ENCODE peak calls at places on chromosome 1, in four cellular contexts. P, J, H and V are unnamed samples.

GRCh38 chr1:36612121-36612520 is 129.4 kb upstream of the CSF3R start:
- DNase-seq in P (no peak), H (no peak), J (no peak), V (no peak)

GRCh38 chr1:39034114-39034654 is 8.0 kb downstream of the NDUFS5 start:
- DNase-seq in P (no peak), J (no peak), H (no peak), V (no peak)

GRCh38 chr1:19582318-19582717 is 61.8 kb upstream of the NBL1 start:
- DNase-seq in P (no peak), J (peak), H (peak), V (peak)

GRCh38 chr1:156319664-156320063 is 18.4 kb downstream of the CCT3 start:
- DNase-seq in H (no peak), J (no peak), P (peak), V (no peak)

GRCh38 chr1:41009466-41009865 is 12.1 kb downstream of the SLFNL1 start:
- DNase-seq in J (no peak), P (no peak), H (no peak), V (no peak)

GRCh38 chr1:197778326-197778922 is 3.1 kb upstream of the DENND1B start:
- DNase-seq in H (no peak), P (no peak), J (no peak), V (no peak)

GRCh38 chr1:220908757-220909156 is 29.5 kb downstream of the HLX start:
- DNase-seq in H (no peak), P (no peak), J (no peak), V (no peak)

GRCh38 chr1:94855307-94855700 is 35.1 kb downstream of the SLC44A3 start:
- DNase-seq in H (no peak), P (no peak), J (no peak), V (no peak)

GRCh38 chr1:190176776-190177175 is 300.9 kb downstream of the BRINP3 start:
- DNase-seq in P (no peak), H (no peak), J (no peak), V (no peak)

GRCh38 chr1:232335261-232335660 is 294.7 kb downstream of the SIPA1L2 start:
- DNase-seq in H (no peak), J (no peak), P (no peak), V (no peak)

GRCh38 chr1:178491721-178492120 is 5.0 kb downstream of the CLEC20A start:
- DNase-seq in J (no peak), P (no peak), H (no peak), V (no peak)

GRCh38 chr1:29679316-29679715 is 443.0 kb downstream of the PTPRU start:
- DNase-seq in P (no peak), H (no peak), J (no peak), V (no peak)

GRCh38 chr1:37940299-37940947 is 6.4 kb downstream of the INPP5B start:
- DNase-seq in J (no peak), P (peak), H (no peak), V (no peak)

GRCh38 chr1:205598841-205599666 is 32.8 kb downstream of the ELK4 start:
- DNase-seq in H (no peak), J (no peak), P (no peak), V (no peak)

GRCh38 chr1:115467790-115468189 is 129.7 kb upstream of the NGF start:
- DNase-seq in J (no peak), H (no peak), P (no peak), V (no peak)

GRCh38 chr1:8354038-8354437 is 36.1 kb downstream of the SLC45A1 start:
- DNase-seq in J (no peak), H (no peak), P (no peak), V (no peak)

GRCh38 chr1:201480231-201481003 is 11.4 kb upstream of the PHLDA3 start:
- DNase-seq in H (no peak), P (peak), J (no peak), V (peak)

GRCh38 chr1:203173566-203173965 is 2.1 kb downstream of the MYBPH start:
- DNase-seq in P (no peak), J (peak), H (no peak), V (no peak)

GRCh38 chr1:16978589-16979474 is 1.6 kb downstream of the MFAP2 start:
- DNase-seq in P (no peak), H (no peak), J (no peak), V (no peak)

GRCh38 chr1:152622803-152623202 is at the start of gene LCE3A:
- DNase-seq in P (no peak), H (no peak), J (no peak), V (no peak)

GRCh38 chr1:212186427-212187207 is 98.6 kb upstream of the PPP2R5A start:
- DNase-seq in P (no peak), H (no peak), J (peak), V (no peak)

GRCh38 chr1:117612517-117613248 is 6.8 kb downstream of the TENT5C start:
- DNase-seq in P (no peak), J (no peak), H (no peak), V (no peak)

GRCh38 chr1:167489581-167490340 is 28.6 kb downstream of the CD247 start:
- DNase-seq in J (no peak), H (peak), P (no peak), V (peak)

GRCh38 chr1:224696891-224697765 is 81.0 kb downstream of the CNIH3 start:
- DNase-seq in H (no peak), J (no peak), P (no peak), V (no peak)

GRCh38 chr1:100921110-100921706 is 25.3 kb downstream of the SLC30A7 start:
- DNase-seq in P (peak), H (no peak), J (no peak), V (peak)

GRCh38 chr1:199490804-199491527 is 536.5 kb upstream of the NR5A2 start:
- DNase-seq in J (no peak), H (no peak), P (no peak), V (no peak)

GRCh38 chr1:117600966-117601365 is 4.9 kb upstream of the TENT5C start:
- DNase-seq in H (no peak), J (no peak), P (no peak), V (no peak)

GRCh38 chr1:9413877-9414213 is 121.2 kb downstream of the SPSB1 start:
- DNase-seq in P (no peak), J (no peak), H (no peak), V (no peak)

GRCh38 chr1:157993179-157994080 is at the start of gene KIRREL1:
- DNase-seq in J (no peak), P (no peak), H (no peak), V (no peak)

GRCh38 chr1:97412737-97413136 is 508.1 kb downstream of the DPYD start:
- DNase-seq in P (no peak), H (no peak), J (no peak), V (no peak)

GRCh38 chr1:170261669-170262068 is 115.9 kb downstream of the NTMT2 start:
- DNase-seq in J (no peak), H (no peak), P (no peak), V (no peak)

GRCh38 chr1:55827350-55827749 is 612.2 kb upstream of the USP24 start:
- DNase-seq in H (no peak), J (no peak), P (peak), V (no peak)

GRCh38 chr1:202888204-202888506 is 794 bp downstream of the RABIF start:
- DNase-seq in P (no peak), H (no peak), J (peak), V (no peak)

GRCh38 chr1:76867342-76868130 is at the start of gene ST6GALNAC5:
- DNase-seq in P (no peak), J (no peak), H (no peak), V (peak)

GRCh38 chr1:35499652-35500176 is 57.5 kb downstream of the KIAA0319L start:
- DNase-seq in H (no peak), J (no peak), P (no peak), V (no peak)

GRCh38 chr1:54326577-54327385 is 79.4 kb downstream of the SSBP3 start:
- DNase-seq in P (no peak), H (no peak), J (no peak), V (no peak)

GRCh38 chr1:218299416-218299815 is 14.3 kb downstream of the RRP15 start:
- DNase-seq in J (no peak), P (peak), H (no peak), V (no peak)

GRCh38 chr1:202046227-202046626 is 35.8 kb downstream of the ELF3 start:
- DNase-seq in P (no peak), J (no peak), H (no peak), V (no peak)

GRCh38 chr1:111192643-111193519 is 7.6 kb downstream of the DENND2D start:
- DNase-seq in P (no peak), H (no peak), J (no peak), V (no peak)
- TF ChIP-seq SUZ12 in P (no peak), H (no peak), J (no peak), V (no peak)

DNA sequence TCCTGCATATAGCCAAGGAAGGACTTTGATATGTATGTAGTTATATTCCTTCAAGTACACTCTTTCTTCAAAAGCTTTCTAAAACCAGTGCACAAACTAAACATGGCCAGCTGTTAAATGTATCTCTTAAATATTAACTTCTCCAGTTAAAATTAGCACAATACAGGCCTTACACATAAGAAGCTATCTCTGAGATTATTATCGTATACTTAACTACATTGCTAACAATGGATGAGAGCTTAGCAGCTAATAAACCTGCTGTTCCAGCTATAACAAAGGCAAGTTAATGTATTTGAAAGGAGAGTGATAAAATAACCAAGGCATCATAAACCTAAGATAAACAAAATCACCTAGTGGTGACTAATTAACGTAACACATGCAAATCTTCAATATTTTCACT is 274.3 kb upstream of the CHRM3 start:
- DNase-seq in J (no peak), P (no peak), H (no peak), V (no peak)
- TF ChIP-seq ZNF274 in J (no peak), P (no peak), H (no peak), V (no peak)

GRCh38 chr1:13888351-13888996 is 188.5 kb downstream of the PRDM2 start:
- DNase-seq in J (no peak), P (no peak), H (no peak), V (no peak)

GRCh38 chr1:13892671-13893325 is 192.8 kb downstream of the PRDM2 start:
- DNase-seq in H (no peak), P (no peak), J (no peak), V (no peak)

GRCh38 chr1:13892141-13892670 is 192.2 kb downstream of the PRDM2 start:
- DNase-seq in H (no peak), J (no peak), P (no peak), V (no peak)

GRCh38 chr1:13890766-13891165 is 190.8 kb downstream of the PRDM2 start:
- DNase-seq in J (no peak), H (no peak), P (no peak), V (no peak)

GRCh38 chr1:13889495-13889894 is 189.5 kb downstream of the PRDM2 start:
- DNase-seq in P (no peak), H (no peak), J (no peak), V (no peak)
- TF ChIP-seq SUZ12 in P (no peak), H (no peak), J (no peak), V (no peak)

DNA sequence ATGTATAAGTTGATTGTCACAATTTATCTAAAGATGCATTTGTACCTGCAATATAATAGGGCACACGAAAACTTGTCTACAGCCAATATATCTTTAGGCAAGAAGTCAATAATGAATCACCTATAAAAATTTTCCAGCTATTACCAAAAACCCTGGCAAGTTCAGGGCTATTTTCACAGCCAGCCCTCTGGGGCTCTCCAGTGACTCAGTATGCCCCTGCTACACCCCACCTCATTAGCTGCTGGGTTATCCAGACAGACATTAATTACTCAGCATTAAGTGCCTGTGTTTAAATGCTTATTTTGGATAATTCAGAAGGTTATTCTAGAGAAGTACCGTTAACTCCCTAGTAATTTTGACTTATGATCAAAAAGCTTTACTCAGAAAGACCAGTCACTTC is 220.2 kb downstream of the TBX15 start:
- DNase-seq in H (no peak), P (no peak), J (no peak), V (no peak)
- TF ChIP-seq ZNF274 in H (no peak), P (no peak), J (no peak), V (no peak)

GRCh38 chr1:81414417-81415087 is 386.2 kb upstream of the ADGRL2 start:
- DNase-seq in P (no peak), J (peak), H (peak), V (peak)
- TF ChIP-seq SUZ12 in P (no peak), J (no peak), H (no peak), V (no peak)

GRCh38 chr1:58395355-58395754 is 151.2 kb downstream of the OMA1 start:
- DNase-seq in H (no peak), P (peak), J (no peak), V (peak)
- TF ChIP-seq ZNF274 in H (no peak), P (no peak), J (no peak), V (no peak)

GRCh38 chr1:226916497-226916896 is 23.6 kb upstream of the COQ8A start:
- DNase-seq in H (no peak), P (no peak), J (no peak), V (no peak)

GRCh38 chr1:226915672-226915995 is 24.5 kb upstream of the COQ8A start:
- DNase-seq in J (no peak), H (no peak), P (no peak), V (no peak)

GRCh38 chr1:226908419-226908818 is 31.7 kb upstream of the COQ8A start:
- DNase-seq in J (no peak), P (no peak), H (no peak), V (no peak)

GRCh38 chr1:226908913-226909312 is 31.2 kb upstream of the COQ8A start:
- DNase-seq in H (no peak), P (no peak), J (no peak), V (peak)

GRCh38 chr1:226912587-226913176 is 27.4 kb upstream of the COQ8A start:
- DNase-seq in H (peak), J (peak), P (peak), V (peak)
- TF ChIP-seq SUZ12 in H (no peak), J (no peak), P (no peak), V (no peak)

DNA sequence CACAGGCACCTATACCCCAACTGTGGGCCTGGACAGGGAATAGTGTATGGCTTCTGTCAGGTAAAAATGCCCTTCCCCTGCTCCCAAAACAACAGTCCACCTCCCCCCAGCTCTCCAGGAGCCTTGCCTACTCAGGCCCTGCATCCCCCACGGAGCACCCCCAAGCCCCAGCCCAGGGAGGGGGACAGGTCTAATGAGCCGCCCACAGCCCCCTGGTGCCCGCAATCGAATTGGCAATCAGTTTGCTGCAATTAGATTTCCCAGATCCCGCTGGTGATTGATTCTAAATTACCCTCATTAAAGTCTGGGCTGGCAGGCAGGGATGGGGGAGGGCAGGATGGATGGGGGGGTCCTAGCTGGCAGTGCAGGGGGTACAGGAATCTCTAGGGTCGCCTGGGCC is 8.1 kb downstream of the SDC3 start:
- DNase-seq in P (no peak), J (no peak), H (no peak), V (no peak)
- TF ChIP-seq ZNF274 in P (no peak), J (no peak), H (no peak), V (no peak)

GRCh38 chr1:226722901-226723639 is 16.0 kb downstream of the ITPKB start:
- DNase-seq in H (no peak), P (no peak), J (no peak), V (no peak)
- TF ChIP-seq SUZ12 in H (no peak), P (no peak), J (no peak), V (no peak)

DNA sequence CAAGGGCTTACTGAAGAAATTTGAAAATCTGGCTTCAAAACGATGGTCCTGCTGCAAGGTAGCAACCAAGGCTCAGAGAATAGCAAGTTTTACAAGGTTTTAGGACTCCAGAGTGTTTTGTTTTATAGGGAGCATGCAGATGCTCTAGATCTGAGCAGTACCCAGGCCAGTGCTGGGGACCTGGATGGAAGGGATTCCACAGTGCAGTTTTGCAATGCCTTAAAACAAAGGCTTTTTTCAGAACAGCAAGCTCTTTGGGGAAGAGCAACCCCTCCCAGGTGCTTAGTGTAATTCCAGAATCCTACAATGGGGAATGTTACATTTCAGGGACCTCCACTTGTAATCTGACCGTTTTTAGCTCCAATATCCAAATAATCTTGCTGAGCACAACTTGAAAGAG is 6.7 kb downstream of the ROR1 start:
- DNase-seq in J (no peak), H (no peak), P (no peak), V (no peak)
- TF ChIP-seq ZNF274 in J (no peak), H (no peak), P (no peak), V (no peak)